ENCODE peak calls at places on chromosome 22, in ten cellular contexts. B is activated CD4-positive, alpha-beta T cell treated with anti-CD3 and anti-CD28 coated beads for 1 hour; M is HTR-8/SVneo; F is lower leg skin; H is ELR; R is mesothelial cell of epicardium; X is NCI-H460; U is CD4-positive, alpha-beta T cell; Z is T-cell; S is lung. I is an unnamed sample.

GRCh38 chr22:39178206-39179111 is 26.0 kb upstream of the CBX7 start:
- DNase-seq in B (no peak), M (no peak), F (no peak), H (peak), R (no peak), X (no peak), U (no peak), Z (no peak), S (no peak), I (peak)

GRCh38 chr22:28582806-28583205 is 96.8 kb downstream of the TTC28 start:
- DNase-seq in B (no peak), M (no peak), F (no peak), H (peak), R (no peak), X (no peak), U (no peak), Z (no peak), S (no peak), I (peak)

GRCh38 chr22:43152001-43152354 is 619 bp downstream of the TSPO start:
- DNase-seq in B (no peak), M (no peak), F (no peak), H (no peak), R (no peak), X (no peak), U (no peak), Z (no peak), S (no peak), I (no peak)

GRCh38 chr22:30649430-30650007 is 13.9 kb downstream of the SLC35E4 start:
- DNase-seq in B (peak), M (peak), F (peak), H (peak), R (no peak), X (peak), U (peak), Z (no peak), S (peak), I (peak)

GRCh38 chr22:32776397-32776796 is 25.1 kb upstream of the TIMP3 start:
- DNase-seq in B (no peak), M (no peak), F (no peak), H (no peak), R (no peak), X (no peak), U (no peak), Z (no peak), S (no peak), I (no peak)

GRCh38 chr22:49660321-49660720 is 167.4 kb downstream of the BRD1 start:
- DNase-seq in B (no peak), M (no peak), F (no peak), H (no peak), R (no peak), X (no peak), U (no peak), Z (no peak), S (no peak), I (no peak)

GRCh38 chr22:24566899-24567511 is 11.2 kb downstream of the SNRPD3 start:
- DNase-seq in B (no peak), M (no peak), F (no peak), H (no peak), R (no peak), X (no peak), U (no peak), Z (no peak), S (no peak), I (peak)

GRCh38 chr22:34055525-34056200 is 135.4 kb upstream of the LARGE1 start:
- DNase-seq in B (no peak), M (no peak), F (no peak), H (peak), R (no peak), X (no peak), U (no peak), Z (no peak), S (no peak), I (no peak)

GRCh38 chr22:32723632-32724031 is 77.9 kb upstream of the TIMP3 start:
- DNase-seq in B (no peak), M (peak), F (peak), H (peak), R (peak), X (no peak), U (peak), Z (peak), S (peak), I (peak)

GRCh38 chr22:45612451-45612901 is 59.2 kb upstream of the ATXN10 start:
- DNase-seq in B (no peak), M (peak), F (peak), H (peak), R (no peak), X (no peak), U (no peak), Z (no peak), S (no peak), I (peak)

GRCh38 chr22:32473388-32473952 is 1.1 kb upstream of the FBXO7 start:
- DNase-seq in B (no peak), M (peak), F (no peak), H (peak), R (no peak), X (peak), U (peak), Z (peak), S (no peak), I (peak)

GRCh38 chr22:50490531-50491308 is 4.1 kb downstream of the MIOX start:
- DNase-seq in B (no peak), M (no peak), F (no peak), H (no peak), R (no peak), X (no peak), U (no peak), Z (no peak), S (no peak), I (no peak)

GRCh38 chr22:19515654-19516377 is 8.4 kb downstream of the CLDN5 start:
- DNase-seq in B (no peak), M (no peak), F (no peak), H (no peak), R (no peak), X (no peak), U (no peak), Z (no peak), S (no peak), I (no peak)

GRCh38 chr22:24402460-24403192 is 24.8 kb upstream of the ADORA2A start:
- DNase-seq in B (no peak), M (peak), F (peak), H (peak), R (no peak), X (peak), U (no peak), Z (no peak), S (peak), I (peak)

GRCh38 chr22:48612077-48612995 is 1215.3 kb downstream of the BRD1 start:
- DNase-seq in B (no peak), M (no peak), F (no peak), H (no peak), R (no peak), X (no peak), U (no peak), Z (no peak), S (no peak), I (no peak)

GRCh38 chr22:31932863-31933262 is 11.5 kb upstream of the YWHAH start:
- DNase-seq in B (no peak), M (no peak), F (no peak), H (no peak), R (no peak), X (no peak), U (no peak), Z (no peak), S (no peak), I (no peak)

GRCh38 chr22:31089101-31090100 is 8.3 kb downstream of the SMTN start:
- DNase-seq in B (no peak), M (peak), F (no peak), H (peak), R (no peak), X (no peak), U (no peak), Z (no peak), S (no peak), I (peak)

GRCh38 chr22:38239101-38239761 is 33.6 kb downstream of the TMEM184B start:
- DNase-seq in B (no peak), M (peak), F (no peak), H (peak), R (no peak), X (no peak), U (no peak), Z (no peak), S (peak), I (peak)

GRCh38 chr22:39868741-39869140 is 24.8 kb downstream of the ENTHD1 start:
- DNase-seq in B (no peak), M (no peak), F (no peak), H (no peak), R (no peak), X (no peak), U (no peak), Z (no peak), S (no peak), I (no peak)

GRCh38 chr22:49016909-49017768 is 810.5 kb downstream of the BRD1 start:
- DNase-seq in B (no peak), M (no peak), F (no peak), H (no peak), R (no peak), X (no peak), U (no peak), Z (no peak), S (no peak), I (no peak)

GRCh38 chr22:22745225-22746060 is 101.0 kb downstream of the GGTLC2 start:
- DNase-seq in B (no peak), M (peak), F (no peak), H (peak), R (no peak), X (peak), U (no peak), Z (no peak), S (no peak), I (peak)

GRCh38 chr22:22043296-22044078 is 60.9 kb upstream of the TOP3B start:
- DNase-seq in B (no peak), M (no peak), F (no peak), H (no peak), R (no peak), X (no peak), U (no peak), Z (no peak), S (no peak), I (no peak)

GRCh38 chr22:50548046-50548912 is 2.6 kb downstream of the KLHDC7B start:
- DNase-seq in B (peak), M (no peak), F (no peak), H (no peak), R (no peak), X (no peak), U (peak), Z (no peak), S (no peak), I (peak)

GRCh38 chr22:49205401-49205800 is 622.3 kb downstream of the BRD1 start:
- DNase-seq in B (no peak), M (no peak), F (no peak), H (no peak), R (peak), X (no peak), U (no peak), Z (no peak), S (no peak), I (no peak)

GRCh38 chr22:24141586-24141985 is 39.7 kb upstream of the SUSD2 start:
- DNase-seq in B (no peak), M (no peak), F (no peak), H (peak), R (no peak), X (no peak), U (no peak), Z (no peak), S (no peak), I (peak)

GRCh38 chr22:31248138-31248745 is 36.1 kb downstream of the LIMK2 start:
- DNase-seq in B (peak), M (peak), F (peak), H (peak), R (peak), X (no peak), U (peak), Z (peak), S (peak), I (peak)

GRCh38 chr22:27194096-27194748 is 536.8 kb downstream of the MIAT start:
- DNase-seq in B (no peak), M (no peak), F (no peak), H (no peak), R (no peak), X (peak), U (no peak), Z (no peak), S (no peak), I (no peak)

I was measured in GM23248.